ENCODE peak calls at places on chromosomes 2 and 18, in four cellular contexts. P, C, O and H are unnamed samples.

GRCh38 chr2:11430729-11431128 is 35.2 kb downstream of the E2F6 start:
- DNase-seq in P (no peak), C (no peak), O (no peak), H (no peak)

GRCh38 chr2:144515694-144516416 is 4.1 kb downstream of the ZEB2 start:
- DNase-seq in P (peak; percentile 44), C (no peak), O (peak; percentile 29), H (peak; percentile 43)

GRCh38 chr18:13612111-13612997 is 114.0 kb downstream of the FAM210A start:
- DNase-seq in P (peak; percentile 96), C (no peak), O (no peak), H (no peak)

GRCh38 chr2:74216642-74217041 is 18.2 kb downstream of the MTHFD2 start:
- DNase-seq in P (no peak), C (no peak), O (no peak), H (no peak)

GRCh38 chr2:21467910-21468309 is 344.1 kb downstream of the TDRD15 start:
- DNase-seq in P (no peak), C (no peak), O (no peak), H (no peak)

GRCh38 chr2:130154773-130155765 is 10.2 kb upstream of the CCDC74B start:
- DNase-seq in P (no peak), C (no peak), O (no peak), H (no peak)

GRCh38 chr2:210007895-210008294 is 5.5 kb downstream of the RPE start:
- DNase-seq in P (no peak), C (no peak), O (no peak), H (no peak)

GRCh38 chr18:13614701-13615288 is 111.6 kb downstream of the FAM210A start:
- DNase-seq in P (peak; percentile 67), C (no peak), O (no peak), H (no peak)

GRCh38 chr2:174697267-174697666 is 67.0 kb downstream of the CHRNA1 start:
- DNase-seq in P (peak; percentile 66), C (peak; percentile 81), O (peak; percentile 76), H (peak; percentile 76)

GRCh38 chr18:56997200-56997599 is 149.7 kb upstream of the BOD1L2 start:
- DNase-seq in P (no peak), C (no peak), O (no peak), H (no peak)

GRCh38 chr18:56999823-57000222 is 147.1 kb upstream of the BOD1L2 start:
- DNase-seq in P (no peak), C (no peak), O (no peak), H (no peak)

GRCh38 chr18:57003342-57003741 is 143.5 kb upstream of the BOD1L2 start:
- DNase-seq in P (no peak), C (no peak), O (no peak), H (no peak)

GRCh38 chr18:57004366-57005121 is 142.3 kb upstream of the BOD1L2 start:
- DNase-seq in P (no peak), C (no peak), O (peak; percentile 20), H (peak; percentile 31)

DNA sequence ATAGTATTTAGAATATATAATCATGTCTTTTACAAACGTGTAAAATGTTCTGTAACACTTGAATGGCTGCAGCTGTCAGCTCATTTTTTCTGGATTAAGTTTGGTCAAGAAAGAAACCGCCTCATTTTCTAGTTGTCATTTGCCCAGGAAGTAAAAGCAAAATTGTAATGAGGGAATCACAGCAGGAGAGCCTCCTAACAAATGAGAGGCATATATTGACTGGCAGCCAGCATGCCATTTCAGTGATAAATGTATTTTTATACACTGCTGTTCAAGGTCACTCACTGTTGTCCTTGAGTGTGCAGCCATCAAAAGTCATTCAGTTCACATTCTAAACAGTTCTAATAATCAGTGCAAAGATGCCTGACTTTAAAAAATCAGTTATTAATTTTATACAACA is 144.3 kb upstream of the BOD1L2 start:
- DNase-seq in P (no peak), C (no peak), O (no peak), H (no peak)
- H3K4me2 ChIP-seq in P (no peak overlapping the region), C (no peak overlapping the region), O (no peak overlapping the region), H (no peak overlapping the region)

DNA sequence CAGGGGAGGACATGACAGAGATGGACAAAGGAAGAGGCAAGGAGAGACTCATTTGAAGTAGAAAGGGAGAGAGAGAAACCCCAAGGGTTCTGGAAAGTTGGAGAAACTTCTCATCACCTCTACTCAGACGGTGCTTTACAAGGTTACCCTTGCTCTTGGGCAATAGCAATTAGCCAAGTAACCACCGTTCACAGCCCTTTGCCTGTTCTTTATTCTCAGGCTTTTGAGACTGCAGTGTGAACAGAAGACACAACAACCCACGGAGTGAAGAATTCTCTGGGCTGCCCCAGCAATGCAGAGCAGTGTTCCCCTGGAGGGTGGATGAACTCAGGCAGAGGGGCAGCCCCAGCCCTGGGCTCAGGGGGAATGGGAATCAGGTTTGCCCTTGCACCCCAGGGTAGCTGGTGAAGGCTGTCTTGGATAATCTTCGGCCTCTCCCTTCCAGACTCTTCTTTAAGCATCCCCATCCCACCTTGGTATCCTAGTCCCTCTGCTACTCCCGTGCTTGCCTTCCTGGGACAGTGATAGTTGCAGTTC is 69.1 kb downstream of the MCFD2 start:
- DNase-seq in P (no peak), C (no peak), O (no peak), H (no peak)
- H3K4me1 ChIP-seq in P (peaks cover 10% of the 10 kb centered on the region), C (no peaks in the 10 kb centered on the region), O (peaks cover 61% of the 10 kb centered on the region), H (peaks cover 52% of the 10 kb centered on the region)

GRCh38 chr18:58934356-58934755 is 69.7 kb downstream of the ZNF532 start:
- DNase-seq in P (no peak), C (no peak), O (no peak), H (no peak)

GRCh38 chr18:58941426-58942099 is 76.9 kb downstream of the ZNF532 start:
- DNase-seq in P (no peak), C (no peak), O (no peak), H (no peak)

GRCh38 chr18:58937204-58937603 is 72.5 kb downstream of the ZNF532 start:
- DNase-seq in P (no peak), C (no peak), O (no peak), H (no peak)

GRCh38 chr18:58934933-58935577 is 70.4 kb downstream of the ZNF532 start:
- DNase-seq in P (no peak), C (no peak), O (no peak), H (no peak)

GRCh38 chr18:58937913-58938312 is 73.2 kb downstream of the ZNF532 start:
- DNase-seq in P (no peak), C (no peak), O (no peak), H (no peak)
- H3K4me2 ChIP-seq in P (no peak overlapping the region), C (no peak overlapping the region), O (peak overlapping the region; percentile 39), H (no peak overlapping the region)

GRCh38 chr2:112643488-112643887 is 2.3 kb upstream of the SLC20A1 start:
- DNase-seq in P (no peak), C (no peak), O (no peak), H (no peak)
- H3K4me1 ChIP-seq in P (peaks cover 29% of the 10 kb centered on the region), C (peaks cover 3% of the 10 kb centered on the region), O (peaks cover 34% of the 10 kb centered on the region), H (peaks cover 17% of the 10 kb centered on the region)

GRCh38 chr2:20183373-20183772 is 41.6 kb downstream of the SDC1 start:
- DNase-seq in P (no peak), C (no peak), O (no peak), H (no peak)
- H3K4me2 ChIP-seq in P (no peak overlapping the region), C (no peak overlapping the region), O (peak overlapping the region; percentile 48), H (no peak overlapping the region)

GRCh38 chr2:143157001-143157798 is 28.0 kb downstream of the ARHGAP15 start:
- DNase-seq in P (no peak), C (no peak), O (no peak), H (no peak)
- H3K4me1 ChIP-seq in P (peaks cover 82% of the 10 kb centered on the region), C (no peaks in the 10 kb centered on the region), O (no peaks in the 10 kb centered on the region), H (peaks cover 3% of the 10 kb centered on the region)

DNA sequence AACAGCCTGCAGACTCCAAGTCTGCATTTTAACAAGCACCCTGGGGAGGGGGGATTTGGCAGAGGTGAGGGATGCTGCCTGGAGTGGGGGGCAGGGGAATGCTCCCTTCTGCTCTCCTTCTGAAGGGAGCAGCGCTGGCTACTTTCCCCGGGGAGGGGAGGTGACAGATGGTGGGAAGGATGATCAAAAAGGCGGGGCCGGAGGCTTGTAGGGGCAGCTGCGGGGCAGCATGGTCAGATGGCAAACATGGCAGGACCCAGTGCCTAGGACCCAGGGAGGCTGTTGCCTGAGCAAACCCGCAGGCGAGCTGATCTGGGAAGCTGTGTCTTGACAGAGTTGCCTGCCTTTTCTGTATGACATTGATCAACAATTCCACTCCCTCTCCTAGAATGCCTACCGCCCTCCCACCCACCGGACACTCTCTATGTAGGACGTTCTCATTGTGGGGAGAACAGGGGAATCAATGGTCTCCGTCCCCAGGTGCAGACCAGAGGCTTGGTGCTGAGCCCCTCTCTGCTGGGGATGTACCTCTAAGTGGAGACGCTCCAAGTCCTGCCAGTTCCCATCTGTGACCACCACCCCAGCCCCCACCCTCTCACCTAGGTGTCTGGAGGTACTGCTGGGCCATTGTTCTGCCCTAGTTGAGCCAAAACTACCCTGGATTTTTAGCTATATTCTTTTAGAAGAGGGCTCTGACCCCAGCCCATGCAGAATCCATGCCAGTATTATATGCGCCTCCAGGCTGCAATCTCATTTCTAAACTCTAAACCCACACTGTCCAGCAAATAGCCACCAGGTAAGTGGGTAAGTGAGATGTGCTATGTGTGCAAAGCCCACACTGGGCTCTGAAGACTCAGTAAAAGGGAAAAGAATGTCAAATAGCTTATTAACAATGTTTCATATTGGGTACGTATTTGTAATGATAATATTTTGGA is 89.7 kb upstream of the SEC11C start:
- DNase-seq in P (no peak), C (no peak), O (no peak), H (no peak)
- H3K4me2 ChIP-seq in P (no peak overlapping the region), C (no peak overlapping the region), O (no peak overlapping the region), H (no peak overlapping the region)

GRCh38 chr2:39731546-39731945 is 47.5 kb downstream of the THUMPD2 start:
- DNase-seq in P (no peak), C (no peak), O (no peak), H (no peak)

GRCh38 chr2:39732492-39732891 is 46.6 kb downstream of the THUMPD2 start:
- DNase-seq in P (no peak), C (no peak), O (no peak), H (no peak)

GRCh38 chr2:39728941-39729351 is 50.1 kb downstream of the THUMPD2 start:
- DNase-seq in P (peak; percentile 59), C (peak; percentile 52), O (peak; percentile 56), H (peak; percentile 48)

GRCh38 chr2:39730276-39730675 is 48.8 kb downstream of the THUMPD2 start:
- DNase-seq in P (no peak), C (no peak), O (no peak), H (no peak)

GRCh38 chr2:39730685-39731302 is 48.3 kb downstream of the THUMPD2 start:
- DNase-seq in P (peak; percentile 60), C (no peak), O (peak; percentile 34), H (peak; percentile 41)
- H3K4me1 ChIP-seq in P (no peaks in the 10 kb centered on the region), C (no peaks in the 10 kb centered on the region), O (no peaks in the 10 kb centered on the region), H (no peaks in the 10 kb centered on the region)

DNA sequence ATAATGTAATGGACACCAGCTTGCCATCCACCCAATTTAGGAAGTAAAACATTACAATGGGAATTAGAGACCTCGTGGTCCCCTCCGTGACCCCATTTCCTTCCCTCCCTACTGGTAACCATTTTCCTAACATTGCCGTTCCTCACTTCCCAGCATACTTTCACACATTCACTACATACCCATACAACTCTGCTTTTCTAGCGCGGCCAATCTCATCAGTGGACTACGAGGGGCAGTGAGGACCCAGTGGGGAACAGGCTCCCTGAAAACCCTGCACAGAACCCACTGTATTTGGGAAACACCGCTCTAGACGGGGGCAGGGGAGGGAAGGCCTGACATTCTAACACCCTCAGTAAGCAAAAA is 1.1 kb downstream of the ENOSF1 start:
- DNase-seq in P (no peak), C (no peak), O (peak; percentile 12), H (no peak)
- H3K4me2 ChIP-seq in P (peak overlapping the region; percentile 74), C (peak overlapping the region; percentile 81), O (peak overlapping the region; percentile 99), H (peak overlapping the region; percentile 83)